ENCODE peak calls at places on chromosomes 13 and 19, in nine cellular contexts. One of them, this sample, is unnamed.

GRCh38 chr13:44207476-44207875 is 166.1 kb upstream of the SERP2 start:
- DNase-seq in stimulated activated CD4-positive, alpha-beta T cell treated with anti-CD3 and anti-CD28 coated beads, Interleukin-12 subunit alpha, Interleukin-12 subunit beta, amount 100 ng/mL, for 48 hours: no peak
- DNase-seq in iris pigment epithelial cell: no peak
- DNase-seq in ureter: no peak
- DNase-seq in esophagus squamous epithelium: no peak
- DNase-seq in cardiac fibroblast: no peak
- DNase-seq in T-helper 17 cell: no peak
- DNase-seq in tibial artery: no peak
- DNase-seq in brain microvascular endothelial cell: no peak
- DNase-seq in this sample: no peak

GRCh38 chr13:74077847-74078246 is 56.4 kb downstream of the KLF12 start:
- DNase-seq in stimulated activated CD4-positive, alpha-beta T cell treated with anti-CD3 and anti-CD28 coated beads, Interleukin-12 subunit alpha, Interleukin-12 subunit beta, amount 100 ng/mL, for 48 hours: no peak
- DNase-seq in T-helper 17 cell: no peak
- DNase-seq in ureter: no peak
- DNase-seq in cardiac fibroblast: peak
- DNase-seq in brain microvascular endothelial cell: no peak
- DNase-seq in tibial artery: no peak
- DNase-seq in esophagus squamous epithelium: no peak
- DNase-seq in iris pigment epithelial cell: no peak
- DNase-seq in this sample: no peak

GRCh38 chr19:48183356-48183755 is 12.9 kb downstream of the ZSWIM9 start:
- DNase-seq in brain microvascular endothelial cell: no peak
- DNase-seq in iris pigment epithelial cell: no peak
- DNase-seq in T-helper 17 cell: no peak
- DNase-seq in stimulated activated CD4-positive, alpha-beta T cell treated with anti-CD3 and anti-CD28 coated beads, Interleukin-12 subunit alpha, Interleukin-12 subunit beta, amount 100 ng/mL, for 48 hours: no peak
- DNase-seq in cardiac fibroblast: no peak
- DNase-seq in ureter: no peak
- DNase-seq in tibial artery: no peak
- DNase-seq in esophagus squamous epithelium: no peak
- DNase-seq in this sample: no peak

GRCh38 chr19:7294571-7295212 is 478 bp upstream of the INSR start:
- DNase-seq in tibial artery: peak
- DNase-seq in T-helper 17 cell: no peak
- DNase-seq in esophagus squamous epithelium: no peak
- DNase-seq in cardiac fibroblast: peak
- DNase-seq in stimulated activated CD4-positive, alpha-beta T cell treated with anti-CD3 and anti-CD28 coated beads, Interleukin-12 subunit alpha, Interleukin-12 subunit beta, amount 100 ng/mL, for 48 hours: peak
- DNase-seq in iris pigment epithelial cell: peak
- DNase-seq in ureter: peak
- DNase-seq in brain microvascular endothelial cell: no peak
- DNase-seq in this sample: peak

GRCh38 chr19:51948979-51949378 is 21.7 kb downstream of the ZNF613 start:
- DNase-seq in stimulated activated CD4-positive, alpha-beta T cell treated with anti-CD3 and anti-CD28 coated beads, Interleukin-12 subunit alpha, Interleukin-12 subunit beta, amount 100 ng/mL, for 48 hours: no peak
- DNase-seq in ureter: peak
- DNase-seq in esophagus squamous epithelium: no peak
- DNase-seq in cardiac fibroblast: peak
- DNase-seq in T-helper 17 cell: no peak
- DNase-seq in tibial artery: no peak
- DNase-seq in iris pigment epithelial cell: peak
- DNase-seq in brain microvascular endothelial cell: peak
- DNase-seq in this sample: no peak

GRCh38 chr19:54164369-54165068 is 5.0 kb upstream of the LENG1 start:
- DNase-seq in esophagus squamous epithelium: no peak
- DNase-seq in brain microvascular endothelial cell: no peak
- DNase-seq in stimulated activated CD4-positive, alpha-beta T cell treated with anti-CD3 and anti-CD28 coated beads, Interleukin-12 subunit alpha, Interleukin-12 subunit beta, amount 100 ng/mL, for 48 hours: peak
- DNase-seq in cardiac fibroblast: peak
- DNase-seq in tibial artery: no peak
- DNase-seq in iris pigment epithelial cell: peak
- DNase-seq in ureter: peak
- DNase-seq in T-helper 17 cell: peak
- DNase-seq in this sample: no peak

GRCh38 chr19:39160523-39160861 is 34.9 kb downstream of the PAK4 start:
- DNase-seq in brain microvascular endothelial cell: peak
- DNase-seq in ureter: peak
- DNase-seq in T-helper 17 cell: no peak
- DNase-seq in cardiac fibroblast: peak
- DNase-seq in esophagus squamous epithelium: no peak
- DNase-seq in iris pigment epithelial cell: peak
- DNase-seq in stimulated activated CD4-positive, alpha-beta T cell treated with anti-CD3 and anti-CD28 coated beads, Interleukin-12 subunit alpha, Interleukin-12 subunit beta, amount 100 ng/mL, for 48 hours: no peak
- DNase-seq in tibial artery: no peak
- DNase-seq in this sample: no peak

GRCh38 chr13:49214917-49215376 is 5.2 kb upstream of the MLNR start:
- DNase-seq in stimulated activated CD4-positive, alpha-beta T cell treated with anti-CD3 and anti-CD28 coated beads, Interleukin-12 subunit alpha, Interleukin-12 subunit beta, amount 100 ng/mL, for 48 hours: no peak
- DNase-seq in esophagus squamous epithelium: no peak
- DNase-seq in tibial artery: no peak
- DNase-seq in cardiac fibroblast: peak
- DNase-seq in iris pigment epithelial cell: peak
- DNase-seq in ureter: no peak
- DNase-seq in brain microvascular endothelial cell: no peak
- DNase-seq in T-helper 17 cell: peak
- DNase-seq in this sample: no peak

GRCh38 chr13:39516140-39516539 is 86.9 kb downstream of the LHFPL6 start:
- DNase-seq in esophagus squamous epithelium: no peak
- DNase-seq in stimulated activated CD4-positive, alpha-beta T cell treated with anti-CD3 and anti-CD28 coated beads, Interleukin-12 subunit alpha, Interleukin-12 subunit beta, amount 100 ng/mL, for 48 hours: no peak
- DNase-seq in T-helper 17 cell: no peak
- DNase-seq in tibial artery: no peak
- DNase-seq in cardiac fibroblast: peak
- DNase-seq in ureter: no peak
- DNase-seq in iris pigment epithelial cell: no peak
- DNase-seq in brain microvascular endothelial cell: no peak
- DNase-seq in this sample: peak

GRCh38 chr19:10390652-10391286 is 10.4 kb upstream of the TYK2 start:
- DNase-seq in T-helper 17 cell: peak
- DNase-seq in iris pigment epithelial cell: peak
- DNase-seq in cardiac fibroblast: peak
- DNase-seq in stimulated activated CD4-positive, alpha-beta T cell treated with anti-CD3 and anti-CD28 coated beads, Interleukin-12 subunit alpha, Interleukin-12 subunit beta, amount 100 ng/mL, for 48 hours: peak
- DNase-seq in esophagus squamous epithelium: no peak
- DNase-seq in tibial artery: peak
- DNase-seq in ureter: peak
- DNase-seq in brain microvascular endothelial cell: peak
- DNase-seq in this sample: peak